ENCODE peak calls at places on chromosomes 13 and 19, in nine cellular contexts. C, M, Y, J, N, L, S, E and G are unnamed samples.

GRCh38 chr13:49238621-49239020 is 9.1 kb upstream of the CDADC1 start:
- DNase-seq in C (no peak), J (no peak), Y (no peak), E (no peak), M (no peak), L (no peak), S (no peak), N (no peak), G (no peak)

GRCh38 chr19:17835182-17836006 is 12.4 kb downstream of the JAK3 start:
- DNase-seq in J (no peak), Y (no peak), N (no peak), L (no peak), E (no peak), S (no peak), M (no peak), C (no peak), G (no peak)

GRCh38 chr19:5503598-5503997 is 48.4 kb downstream of the ZNRF4 start:
- DNase-seq in S (no peak), L (no peak), J (no peak), N (no peak), M (no peak), E (no peak), Y (no peak), C (peak), G (no peak)

GRCh38 chr13:19981685-19982238 is 23.2 kb downstream of the ZMYM2 start:
- DNase-seq in Y (no peak), M (no peak), L (no peak), E (no peak), J (no peak), S (no peak), C (no peak), N (no peak), G (no peak)

GRCh38 chr13:20713751-20714150 is 10.3 kb downstream of the IL17D start:
- DNase-seq in L (no peak), J (no peak), Y (no peak), S (no peak), E (no peak), N (no peak), C (no peak), M (no peak), G (no peak)

GRCh38 chr19:791605-792360 is 5.5 kb upstream of the PTBP1 start:
- DNase-seq in Y (no peak), E (no peak), N (peak), C (peak), M (no peak), J (no peak), S (no peak), L (no peak), G (peak)

GRCh38 chr19:58154287-58154678 is 3.7 kb upstream of the ZNF329 start:
- DNase-seq in Y (no peak), N (peak), S (no peak), L (peak), C (no peak), M (no peak), E (peak), J (peak), G (no peak)

GRCh38 chr13:94305033-94305432 is 174.4 kb downstream of the DCT start:
- DNase-seq in N (no peak), M (no peak), L (no peak), S (no peak), J (no peak), Y (no peak), C (no peak), E (no peak), G (no peak)